ENCODE peak calls at places on chromosomes 12 and 14, in five cellular contexts. L is activated T-helper 1 cell treated with anti-CD3 and anti-CD28 coated beads, Interleukin-2, amount 50 U/mL, for 16 hours; G is CD4-positive, alpha-beta T cell; J is ecto neural progenitor cell; P is stimulated activated naive CD4-positive, alpha-beta T cell. Y is an unnamed sample.

GRCh38 chr14:105528197-105528858 is 1.9 kb downstream of the TMEM121 start:
- DNase-seq in J (peak), P (peak), L (peak), G (peak), Y (peak)

GRCh38 chr14:100271247-100271939 is 32.4 kb downstream of the YY1 start:
- DNase-seq in P (peak), G (no peak), L (no peak), J (no peak), Y (peak)

GRCh38 chr14:69657961-69658360 is 46.6 kb downstream of the SUSD6 start:
- DNase-seq in P (no peak), J (no peak), L (no peak), G (no peak), Y (no peak)

GRCh38 chr14:95774265-95775160 is 60.6 kb upstream of the TCL1A start:
- DNase-seq in P (peak), L (peak), J (peak), G (peak), Y (peak)

GRCh38 chr12:123278150-123278627 is 6.5 kb upstream of the CDK2AP1 start:
- DNase-seq in L (no peak), J (no peak), G (no peak), P (no peak), Y (no peak)

GRCh38 chr12:113837528-113838296 is 128.4 kb downstream of the RBM19 start:
- DNase-seq in J (no peak), L (no peak), G (no peak), P (no peak), Y (no peak)

GRCh38 chr12:66239295-66239694 is 50.3 kb downstream of the IRAK3 start:
- DNase-seq in L (no peak), J (no peak), P (no peak), G (no peak), Y (no peak)

GRCh38 chr12:19082365-19082911 is 47.1 kb upstream of the PLEKHA5 start:
- DNase-seq in J (no peak), G (no peak), L (no peak), P (no peak), Y (no peak)

GRCh38 chr14:29217813-29218450 is 451.3 kb downstream of the FOXG1 start:
- DNase-seq in J (no peak), P (no peak), G (no peak), L (no peak), Y (no peak)

GRCh38 chr12:113136128-113136989 is 798 bp upstream of the RASAL1 start:
- DNase-seq in P (peak), G (peak), L (no peak), J (no peak), Y (peak)

GRCh38 chr14:91328313-91329050 is 84.0 kb upstream of the GPR68 start:
- DNase-seq in L (no peak), P (no peak), G (no peak), J (no peak), Y (no peak)

GRCh38 chr14:34981743-34982420 is 910 bp upstream of the SRP54 start:
- DNase-seq in J (no peak), L (no peak), G (peak), P (peak), Y (peak)

GRCh38 chr12:113917393-113917792 is 48.7 kb downstream of the RBM19 start:
- DNase-seq in L (no peak), G (no peak), P (no peak), J (no peak), Y (no peak)

GRCh38 chr14:90487031-90487430 is 90.2 kb downstream of the CALM1 start:
- DNase-seq in J (no peak), G (no peak), L (no peak), P (no peak), Y (no peak)

GRCh38 chr12:90816353-90817089 is 138.5 kb downstream of the CCER1 start:
- DNase-seq in L (no peak), P (no peak), G (no peak), J (no peak), Y (no peak)

GRCh38 chr14:54893151-54893760 is 9.4 kb downstream of the GCH1 start:
- DNase-seq in G (no peak), J (no peak), P (no peak), L (no peak), Y (no peak)

GRCh38 chr12:84913151-84913550 is 552 bp upstream of the SLC6A15 start:
- DNase-seq in P (no peak), J (peak), L (no peak), G (no peak), Y (no peak)

GRCh38 chr12:69036533-69036932 is 103.6 kb upstream of the CPM start:
- DNase-seq in G (no peak), J (no peak), L (no peak), P (no peak), Y (no peak)

GRCh38 chr12:125755512-125755911 is 690.3 kb downstream of the AACS start:
- DNase-seq in G (no peak), L (no peak), J (no peak), P (no peak), Y (no peak)

GRCh38 chr14:103905861-103906456 is 22.3 kb upstream of the TDRD9 start:
- DNase-seq in J (peak), P (peak), L (no peak), G (peak), Y (no peak)

GRCh38 chr12:62785941-62786559 is 148.9 kb downstream of the PPM1H start:
- DNase-seq in G (no peak), P (no peak), L (no peak), J (no peak), Y (no peak)

GRCh38 chr12:6383572-6384498 is at the start of gene LTBR:
- DNase-seq in J (peak), P (no peak), G (no peak), L (no peak), Y (no peak)

GRCh38 chr12:16604853-16605252 is 1.1 kb downstream of the LMO3 start:
- DNase-seq in L (no peak), J (peak), G (no peak), P (no peak), Y (no peak)

GRCh38 chr12:15538881-15539280 is 216.6 kb downstream of the PTPRO start:
- DNase-seq in L (no peak), J (no peak), P (no peak), G (no peak), Y (no peak)

GRCh38 chr12:93572712-93573551 is 457 bp downstream of the SOCS2 start:
- DNase-seq in L (peak), G (peak), J (peak), P (peak), Y (no peak)

GRCh38 chr12:101875112-101875961 is 2.0 kb upstream of the DRAM1 start:
- DNase-seq in L (no peak), J (no peak), P (no peak), G (no peak), Y (no peak)

Y was measured in effector memory CD8-positive, alpha-beta T cell.